ENCODE peak calls at places on chromosomes 12 and 14, in ten cellular contexts. One of them, this sample, is unnamed.

GRCh38 chr14:52987042-52987441 is 36.2 kb upstream of the FERMT2 start:
- DNase-seq in AG09309: no peak
- DNase-seq in fibroblast of the aortic adventitia: no peak
- DNase-seq in MG63: no peak
- DNase-seq in kidney epithelial cell: no peak
- DNase-seq in mammary epithelial cell: no peak
- DNase-seq in stomach: no peak
- DNase-seq in foreskin fibroblast: no peak
- DNase-seq in mesendoderm: no peak
- DNase-seq in GM12878: no peak
- DNase-seq in this sample: no peak

GRCh38 chr12:27290501-27291168 is 42.0 kb upstream of the BMAL2 start:
- DNase-seq in AG09309: no peak
- DNase-seq in fibroblast of the aortic adventitia: no peak
- DNase-seq in MG63: no peak
- DNase-seq in kidney epithelial cell: no peak
- DNase-seq in mammary epithelial cell: no peak
- DNase-seq in stomach: no peak
- DNase-seq in foreskin fibroblast: no peak
- DNase-seq in mesendoderm: no peak
- DNase-seq in GM12878: no peak
- DNase-seq in this sample: no peak

GRCh38 chr12:59736786-59737185 is 141.0 kb downstream of the SLC16A7 start:
- DNase-seq in AG09309: peak
- DNase-seq in fibroblast of the aortic adventitia: peak
- DNase-seq in MG63: peak
- DNase-seq in kidney epithelial cell: peak
- DNase-seq in mammary epithelial cell: peak
- DNase-seq in stomach: no peak
- DNase-seq in foreskin fibroblast: peak
- DNase-seq in mesendoderm: peak
- DNase-seq in GM12878: no peak
- DNase-seq in this sample: no peak

GRCh38 chr14:24226477-24226876 is 5.7 kb downstream of the NEDD8 start:
- DNase-seq in AG09309: no peak
- DNase-seq in fibroblast of the aortic adventitia: no peak
- DNase-seq in MG63: no peak
- DNase-seq in kidney epithelial cell: no peak
- DNase-seq in mammary epithelial cell: no peak
- DNase-seq in stomach: no peak
- DNase-seq in foreskin fibroblast: no peak
- DNase-seq in mesendoderm: no peak
- DNase-seq in GM12878: no peak
- DNase-seq in this sample: no peak

GRCh38 chr12:77796775-77797174 is 33.9 kb upstream of the NAV3 start:
- DNase-seq in AG09309: peak
- DNase-seq in fibroblast of the aortic adventitia: peak
- DNase-seq in MG63: no peak
- DNase-seq in kidney epithelial cell: peak
- DNase-seq in mammary epithelial cell: peak
- DNase-seq in stomach: no peak
- DNase-seq in foreskin fibroblast: peak
- DNase-seq in mesendoderm: no peak
- DNase-seq in GM12878: no peak
- DNase-seq in this sample: no peak

GRCh38 chr14:88326352-88327103 is 3.5 kb upstream of the KCNK10 start:
- DNase-seq in AG09309: no peak
- DNase-seq in fibroblast of the aortic adventitia: no peak
- DNase-seq in MG63: no peak
- DNase-seq in kidney epithelial cell: no peak
- DNase-seq in mammary epithelial cell: no peak
- DNase-seq in stomach: no peak
- DNase-seq in foreskin fibroblast: no peak
- DNase-seq in mesendoderm: peak
- DNase-seq in GM12878: no peak
- DNase-seq in this sample: no peak

GRCh38 chr12:19031032-19031431 is 98.5 kb upstream of the PLEKHA5 start:
- DNase-seq in AG09309: peak
- DNase-seq in fibroblast of the aortic adventitia: peak
- DNase-seq in MG63: peak
- DNase-seq in kidney epithelial cell: peak
- DNase-seq in mammary epithelial cell: peak
- DNase-seq in stomach: no peak
- DNase-seq in foreskin fibroblast: peak
- DNase-seq in mesendoderm: peak
- DNase-seq in GM12878: no peak
- DNase-seq in this sample: no peak

GRCh38 chr12:120584343-120585149 is 3.3 kb upstream of the POP5 start:
- DNase-seq in AG09309: no peak
- DNase-seq in fibroblast of the aortic adventitia: peak
- DNase-seq in MG63: peak
- DNase-seq in kidney epithelial cell: no peak
- DNase-seq in mammary epithelial cell: peak
- DNase-seq in stomach: peak
- DNase-seq in foreskin fibroblast: peak
- DNase-seq in mesendoderm: peak
- DNase-seq in GM12878: no peak
- DNase-seq in this sample: no peak

GRCh38 chr12:12425616-12426015 is 68.7 kb downstream of the BORCS5 start:
- DNase-seq in AG09309: no peak
- DNase-seq in fibroblast of the aortic adventitia: peak
- DNase-seq in MG63: no peak
- DNase-seq in kidney epithelial cell: no peak
- DNase-seq in mammary epithelial cell: no peak
- DNase-seq in stomach: no peak
- DNase-seq in foreskin fibroblast: no peak
- DNase-seq in mesendoderm: no peak
- DNase-seq in GM12878: no peak
- DNase-seq in this sample: no peak

GRCh38 chr12:62694632-62695031 is 228.0 kb downstream of the MON2 start:
- DNase-seq in AG09309: no peak
- DNase-seq in fibroblast of the aortic adventitia: no peak
- DNase-seq in MG63: no peak
- DNase-seq in kidney epithelial cell: no peak
- DNase-seq in mammary epithelial cell: no peak
- DNase-seq in stomach: no peak
- DNase-seq in foreskin fibroblast: no peak
- DNase-seq in mesendoderm: no peak
- DNase-seq in GM12878: no peak
- DNase-seq in this sample: no peak

GRCh38 chr12:44930972-44931600 is 55.0 kb upstream of the NELL2 start:
- DNase-seq in AG09309: peak
- DNase-seq in fibroblast of the aortic adventitia: peak
- DNase-seq in MG63: no peak
- DNase-seq in kidney epithelial cell: peak
- DNase-seq in mammary epithelial cell: peak
- DNase-seq in stomach: no peak
- DNase-seq in foreskin fibroblast: peak
- DNase-seq in mesendoderm: peak
- DNase-seq in GM12878: no peak
- DNase-seq in this sample: peak

GRCh38 chr12:81381951-81382350 is 304.1 kb downstream of the ACSS3 start:
- DNase-seq in AG09309: no peak
- DNase-seq in fibroblast of the aortic adventitia: no peak
- DNase-seq in MG63: no peak
- DNase-seq in kidney epithelial cell: no peak
- DNase-seq in mammary epithelial cell: no peak
- DNase-seq in stomach: no peak
- DNase-seq in foreskin fibroblast: no peak
- DNase-seq in mesendoderm: no peak
- DNase-seq in GM12878: no peak
- DNase-seq in this sample: no peak

GRCh38 chr14:103329421-103330347 is 4.4 kb upstream of the EIF5 start:
- DNase-seq in AG09309: no peak
- DNase-seq in fibroblast of the aortic adventitia: peak
- DNase-seq in MG63: no peak
- DNase-seq in kidney epithelial cell: no peak
- DNase-seq in mammary epithelial cell: peak
- DNase-seq in stomach: peak
- DNase-seq in foreskin fibroblast: no peak
- DNase-seq in mesendoderm: no peak
- DNase-seq in GM12878: no peak
- DNase-seq in this sample: no peak
- H3K4me3 ChIP-seq in AG09309: no peak
- H3K4me3 ChIP-seq in fibroblast of the aortic adventitia: no peak
- H3K4me3 ChIP-seq in MG63: no peak
- H3K4me3 ChIP-seq in kidney epithelial cell: no peak
- H3K4me3 ChIP-seq in mammary epithelial cell: no peak
- H3K4me3 ChIP-seq in stomach: no peak
- H3K4me3 ChIP-seq in foreskin fibroblast: no peak
- H3K4me3 ChIP-seq in mesendoderm: no peak
- H3K4me3 ChIP-seq in GM12878: no peak
- H3K4me3 ChIP-seq in this sample: no peak

GRCh38 chr14:22438742-22439141 is 150.3 kb downstream of the DAD1 start:
- DNase-seq in AG09309: no peak
- DNase-seq in fibroblast of the aortic adventitia: no peak
- DNase-seq in MG63: no peak
- DNase-seq in kidney epithelial cell: no peak
- DNase-seq in mammary epithelial cell: no peak
- DNase-seq in stomach: no peak
- DNase-seq in foreskin fibroblast: no peak
- DNase-seq in mesendoderm: no peak
- DNase-seq in GM12878: no peak
- DNase-seq in this sample: no peak
- H3K4me3 ChIP-seq in AG09309: no peak
- H3K4me3 ChIP-seq in fibroblast of the aortic adventitia: no peak
- H3K4me3 ChIP-seq in MG63: no peak
- H3K4me3 ChIP-seq in kidney epithelial cell: no peak
- H3K4me3 ChIP-seq in mammary epithelial cell: no peak
- H3K4me3 ChIP-seq in stomach: no peak
- H3K4me3 ChIP-seq in foreskin fibroblast: no peak
- H3K4me3 ChIP-seq in mesendoderm: no peak
- H3K4me3 ChIP-seq in GM12878: no peak
- H3K4me3 ChIP-seq in this sample: no peak

GRCh38 chr12:110627500-110628195 is 13.7 kb downstream of the TCTN1 start:
- DNase-seq in AG09309: no peak
- DNase-seq in fibroblast of the aortic adventitia: no peak
- DNase-seq in MG63: no peak
- DNase-seq in kidney epithelial cell: no peak
- DNase-seq in mammary epithelial cell: no peak
- DNase-seq in stomach: no peak
- DNase-seq in foreskin fibroblast: no peak
- DNase-seq in mesendoderm: no peak
- DNase-seq in GM12878: no peak
- DNase-seq in this sample: no peak
- H3K4me3 ChIP-seq in AG09309: no peak
- H3K4me3 ChIP-seq in fibroblast of the aortic adventitia: no peak
- H3K4me3 ChIP-seq in MG63: no peak
- H3K4me3 ChIP-seq in kidney epithelial cell: no peak
- H3K4me3 ChIP-seq in mammary epithelial cell: no peak
- H3K4me3 ChIP-seq in stomach: no peak
- H3K4me3 ChIP-seq in foreskin fibroblast: no peak
- H3K4me3 ChIP-seq in mesendoderm: no peak
- H3K4me3 ChIP-seq in GM12878: peak
- H3K4me3 ChIP-seq in this sample: no peak

DNA sequence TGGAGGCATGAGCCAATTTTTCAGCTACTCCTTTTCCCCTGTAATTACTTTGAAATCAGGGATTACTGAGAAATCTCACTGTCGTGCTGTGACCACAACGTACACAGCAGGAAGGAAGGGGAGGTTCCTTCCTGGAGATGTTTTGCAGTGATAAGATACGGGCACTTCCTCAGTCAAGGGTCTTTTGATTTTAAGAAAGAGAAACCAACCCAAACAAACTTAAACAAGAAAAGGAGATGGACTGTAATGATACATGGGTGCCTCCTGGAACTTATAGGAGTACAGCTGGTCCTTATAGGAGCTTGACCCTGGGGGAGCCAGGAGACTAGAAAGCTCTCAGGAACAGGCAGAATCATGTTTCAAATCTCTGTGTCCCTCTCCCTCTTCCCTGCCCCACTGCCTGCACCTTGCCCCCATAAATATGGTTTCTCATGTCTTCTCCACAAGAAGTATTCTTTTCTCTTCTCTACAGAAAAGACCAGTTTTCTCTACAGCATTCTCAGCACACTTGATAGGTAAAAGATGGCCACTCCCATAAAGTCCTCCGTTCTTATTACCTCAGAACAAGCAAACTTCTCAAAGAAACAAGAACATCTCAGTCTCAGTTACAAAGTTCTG is 281.1 kb upstream of the AMIGO2 start:
- DNase-seq in AG09309: no peak
- DNase-seq in fibroblast of the aortic adventitia: no peak
- DNase-seq in MG63: no peak
- DNase-seq in kidney epithelial cell: no peak
- DNase-seq in mammary epithelial cell: no peak
- DNase-seq in stomach: no peak
- DNase-seq in foreskin fibroblast: no peak
- DNase-seq in mesendoderm: peak
- DNase-seq in GM12878: no peak
- DNase-seq in this sample: peak
- H3K4me3 ChIP-seq in AG09309: no peak
- H3K4me3 ChIP-seq in fibroblast of the aortic adventitia: no peak
- H3K4me3 ChIP-seq in MG63: no peak
- H3K4me3 ChIP-seq in kidney epithelial cell: no peak
- H3K4me3 ChIP-seq in mammary epithelial cell: no peak
- H3K4me3 ChIP-seq in stomach: no peak
- H3K4me3 ChIP-seq in foreskin fibroblast: no peak
- H3K4me3 ChIP-seq in mesendoderm: no peak
- H3K4me3 ChIP-seq in GM12878: no peak
- H3K4me3 ChIP-seq in this sample: peak

This sample was measured in Jurkat, Clone E6-1.